ENCODE peak calls at places on chromosome 22, in five cellular contexts. One of them, this sample, is unnamed. For H3K4me1, the result is how much of the 10 kb centered on the place peaks cover.

GRCh38 chr22:25197335-25197734 is 2.3 kb upstream of the CRYBB3 start:
- DNase-seq in cardiac muscle cell: no peak
- DNase-seq in right lobe of liver: no peak
- DNase-seq in lung: no peak
- DNase-seq in pancreas: no peak
- DNase-seq in this sample: no peak

GRCh38 chr22:33823552-33823951 is 96.7 kb downstream of the LARGE1 start:
- DNase-seq in cardiac muscle cell: peak
- DNase-seq in right lobe of liver: no peak
- DNase-seq in lung: no peak
- DNase-seq in pancreas: no peak
- DNase-seq in this sample: no peak

GRCh38 chr22:19704355-19705015 is 9.8 kb upstream of the SEPTIN5 start:
- DNase-seq in cardiac muscle cell: no peak
- DNase-seq in right lobe of liver: no peak
- DNase-seq in lung: no peak
- DNase-seq in pancreas: no peak
- DNase-seq in this sample: no peak

GRCh38 chr22:23904855-23905254 is 10.7 kb downstream of the MIF start:
- DNase-seq in cardiac muscle cell: no peak
- DNase-seq in right lobe of liver: no peak
- DNase-seq in lung: no peak
- DNase-seq in pancreas: no peak
- DNase-seq in this sample: no peak

GRCh38 chr22:44700456-44700855 is 1.5 kb upstream of the PRR5 start:
- DNase-seq in cardiac muscle cell: no peak
- DNase-seq in right lobe of liver: no peak
- DNase-seq in lung: no peak
- DNase-seq in pancreas: no peak
- DNase-seq in this sample: no peak

GRCh38 chr22:46848227-46848626 is 85.8 kb downstream of the TBC1D22A start:
- DNase-seq in cardiac muscle cell: no peak
- DNase-seq in right lobe of liver: no peak
- DNase-seq in lung: peak
- DNase-seq in pancreas: no peak
- DNase-seq in this sample: no peak

GRCh38 chr22:25067851-25068421 is 115.4 kb downstream of the KIAA1671 start:
- DNase-seq in cardiac muscle cell: no peak
- DNase-seq in right lobe of liver: no peak
- DNase-seq in lung: no peak
- DNase-seq in pancreas: no peak
- DNase-seq in this sample: peak

GRCh38 chr22:46612904-46613605 is 7.1 kb upstream of the GRAMD4 start:
- DNase-seq in cardiac muscle cell: no peak
- DNase-seq in right lobe of liver: no peak
- DNase-seq in lung: no peak
- DNase-seq in pancreas: no peak
- DNase-seq in this sample: no peak

GRCh38 chr22:49052023-49052538 is 775.6 kb downstream of the BRD1 start:
- DNase-seq in cardiac muscle cell: peak
- DNase-seq in right lobe of liver: no peak
- DNase-seq in lung: no peak
- DNase-seq in pancreas: no peak
- DNase-seq in this sample: no peak

GRCh38 chr22:45284705-45285305 is at the start of gene UPK3A:
- DNase-seq in cardiac muscle cell: peak
- DNase-seq in right lobe of liver: peak
- DNase-seq in lung: peak
- DNase-seq in pancreas: peak
- DNase-seq in this sample: peak

GRCh38 chr22:46734830-46735453 is 3.1 kb downstream of the CERK start:
- DNase-seq in cardiac muscle cell: no peak
- DNase-seq in right lobe of liver: peak
- DNase-seq in lung: peak
- DNase-seq in pancreas: peak
- DNase-seq in this sample: no peak

GRCh38 chr22:36369004-36369921 is 18.5 kb downstream of the MYH9 start:
- DNase-seq in cardiac muscle cell: no peak
- DNase-seq in right lobe of liver: no peak
- DNase-seq in lung: no peak
- DNase-seq in pancreas: no peak
- DNase-seq in this sample: no peak

GRCh38 chr22:46073683-46074504 is 76.4 kb upstream of the PPARA start:
- DNase-seq in cardiac muscle cell: peak
- DNase-seq in right lobe of liver: peak
- DNase-seq in lung: no peak
- DNase-seq in pancreas: peak
- DNase-seq in this sample: peak

GRCh38 chr22:37420656-37421467 is 6.4 kb downstream of the ELFN2 start:
- DNase-seq in cardiac muscle cell: no peak
- DNase-seq in right lobe of liver: no peak
- DNase-seq in lung: no peak
- DNase-seq in pancreas: no peak
- DNase-seq in this sample: no peak

GRCh38 chr22:19239464-19239863 is 52.1 kb downstream of the CLTCL1 start:
- DNase-seq in cardiac muscle cell: no peak
- DNase-seq in right lobe of liver: no peak
- DNase-seq in lung: no peak
- DNase-seq in pancreas: no peak
- DNase-seq in this sample: no peak

GRCh38 chr22:35540600-35541253 is at the start of gene RASD2:
- DNase-seq in cardiac muscle cell: peak
- DNase-seq in right lobe of liver: no peak
- DNase-seq in lung: no peak
- DNase-seq in pancreas: peak
- DNase-seq in this sample: no peak

GRCh38 chr22:19979712-19980493 is 36.7 kb downstream of the ARVCF start:
- DNase-seq in cardiac muscle cell: no peak
- DNase-seq in right lobe of liver: peak
- DNase-seq in lung: no peak
- DNase-seq in pancreas: no peak
- DNase-seq in this sample: no peak

GRCh38 chr22:47632646-47633045 is 870.2 kb downstream of the TBC1D22A start:
- DNase-seq in cardiac muscle cell: no peak
- DNase-seq in right lobe of liver: no peak
- DNase-seq in lung: peak
- DNase-seq in pancreas: no peak
- DNase-seq in this sample: no peak

GRCh38 chr22:44711701-44712100 is 9.7 kb downstream of the PRR5 start:
- DNase-seq in cardiac muscle cell: no peak
- DNase-seq in right lobe of liver: no peak
- DNase-seq in lung: no peak
- DNase-seq in pancreas: no peak
- DNase-seq in this sample: no peak

DNA sequence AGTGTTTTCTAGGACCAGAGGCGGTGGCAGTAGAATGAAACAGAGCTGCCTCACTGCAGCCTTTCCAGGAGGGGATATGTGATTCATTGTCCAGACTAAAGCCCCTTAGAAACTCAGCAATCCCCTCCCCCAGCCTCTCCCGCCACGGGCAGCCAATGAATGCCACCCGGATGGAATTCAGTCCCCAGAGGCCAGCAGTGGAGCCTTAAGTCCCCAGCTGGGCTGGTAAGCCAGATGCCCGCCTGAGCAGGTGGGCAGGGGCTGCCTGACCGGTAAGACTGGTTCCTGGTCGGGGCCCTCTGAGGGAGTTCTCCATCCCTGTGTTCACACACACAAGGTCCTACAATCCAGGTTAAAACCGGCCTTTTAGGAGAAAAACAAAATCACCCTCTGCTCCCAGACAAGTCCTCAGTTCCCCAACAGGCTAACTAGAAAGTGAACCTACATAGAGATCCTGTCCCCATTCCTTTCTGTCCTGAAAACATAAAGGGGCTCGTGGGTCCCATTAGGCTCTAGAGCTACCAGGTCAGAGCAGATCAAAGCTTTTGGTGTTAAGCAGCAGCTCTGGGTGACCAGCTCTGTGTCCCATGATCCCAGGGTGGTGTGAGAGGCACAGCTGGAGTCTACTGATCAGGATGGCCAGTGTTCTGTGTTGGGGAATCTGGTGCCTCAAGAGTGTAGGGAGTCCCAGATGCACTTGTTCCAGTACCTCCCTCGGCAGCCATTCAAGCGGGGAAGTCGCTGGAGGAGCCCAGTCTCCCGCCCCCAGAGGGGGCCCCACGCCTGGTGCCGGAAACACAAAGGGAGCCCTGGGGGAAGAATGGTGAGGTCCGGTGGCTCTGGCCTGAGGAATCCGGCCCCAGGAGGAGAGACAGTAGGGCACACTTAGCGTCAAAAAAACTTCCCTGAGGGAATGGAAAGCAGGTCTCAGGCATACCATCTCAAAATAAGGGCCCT is 2.6 kb downstream of the PATZ1 start:
- DNase-seq in cardiac muscle cell: peak
- DNase-seq in right lobe of liver: no peak
- DNase-seq in lung: peak
- DNase-seq in pancreas: peak
- DNase-seq in this sample: no peak
- H3K4me1 ChIP-seq in cardiac muscle cell: under half
- H3K4me1 ChIP-seq in right lobe of liver: under half
- H3K4me1 ChIP-seq in lung: under half
- H3K4me1 ChIP-seq in pancreas: under half
- H3K4me1 ChIP-seq in this sample: under half

GRCh38 chr22:27110985-27111451 is 453.6 kb downstream of the MIAT start:
- DNase-seq in cardiac muscle cell: peak
- DNase-seq in right lobe of liver: no peak
- DNase-seq in lung: no peak
- DNase-seq in pancreas: peak
- DNase-seq in this sample: no peak

GRCh38 chr22:27114186-27114585 is 456.8 kb downstream of the MIAT start:
- DNase-seq in cardiac muscle cell: no peak
- DNase-seq in right lobe of liver: no peak
- DNase-seq in lung: no peak
- DNase-seq in pancreas: no peak
- DNase-seq in this sample: no peak

GRCh38 chr22:27112273-27112672 is 454.9 kb downstream of the MIAT start:
- DNase-seq in cardiac muscle cell: no peak
- DNase-seq in right lobe of liver: no peak
- DNase-seq in lung: no peak
- DNase-seq in pancreas: no peak
- DNase-seq in this sample: no peak

GRCh38 chr22:27113211-27114030 is 456.0 kb downstream of the MIAT start:
- DNase-seq in cardiac muscle cell: peak
- DNase-seq in right lobe of liver: no peak
- DNase-seq in lung: peak
- DNase-seq in pancreas: peak
- DNase-seq in this sample: no peak

GRCh38 chr22:27111796-27112195 is 454.4 kb downstream of the MIAT start:
- DNase-seq in cardiac muscle cell: no peak
- DNase-seq in right lobe of liver: no peak
- DNase-seq in lung: no peak
- DNase-seq in pancreas: no peak
- DNase-seq in this sample: no peak
- H3K4me1 ChIP-seq in cardiac muscle cell: under half
- H3K4me1 ChIP-seq in right lobe of liver: under half
- H3K4me1 ChIP-seq in lung: under half
- H3K4me1 ChIP-seq in pancreas: under half
- H3K4me1 ChIP-seq in this sample: under half

DNA sequence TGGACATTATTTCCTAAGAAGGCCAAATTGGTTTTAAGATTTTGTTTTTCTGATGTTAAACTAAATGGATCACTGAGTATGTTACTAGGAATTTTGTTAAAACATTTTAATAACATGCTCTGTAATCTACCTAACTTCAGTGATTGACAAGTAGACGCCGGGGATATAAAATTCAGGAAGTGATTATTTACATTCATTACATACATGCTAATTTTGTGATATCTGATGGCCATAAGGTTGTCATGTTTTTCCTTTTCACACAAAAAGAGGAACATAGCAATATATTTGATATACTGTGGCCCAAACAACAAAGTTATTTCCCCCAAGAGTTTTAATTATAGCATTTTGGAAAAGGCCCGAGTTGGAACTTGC is 12.1 kb downstream of the SCUBE1 start:
- DNase-seq in cardiac muscle cell: no peak
- DNase-seq in right lobe of liver: no peak
- DNase-seq in lung: no peak
- DNase-seq in pancreas: no peak
- DNase-seq in this sample: no peak
- H3K4me1 ChIP-seq in cardiac muscle cell: under half
- H3K4me1 ChIP-seq in right lobe of liver: under half
- H3K4me1 ChIP-seq in lung: under half
- H3K4me1 ChIP-seq in pancreas: under half
- H3K4me1 ChIP-seq in this sample: under half

GRCh38 chr22:50471197-50471847 is 3.5 kb downstream of the SBF1 start:
- DNase-seq in cardiac muscle cell: no peak
- DNase-seq in right lobe of liver: no peak
- DNase-seq in lung: no peak
- DNase-seq in pancreas: no peak
- DNase-seq in this sample: no peak
- H3K4me1 ChIP-seq in cardiac muscle cell: under half
- H3K4me1 ChIP-seq in right lobe of liver: under half
- H3K4me1 ChIP-seq in lung: under half
- H3K4me1 ChIP-seq in pancreas: under half
- H3K4me1 ChIP-seq in this sample: under half

GRCh38 chr22:38700271-38700788 is 413 bp downstream of the JOSD1 start:
- DNase-seq in cardiac muscle cell: peak
- DNase-seq in right lobe of liver: peak
- DNase-seq in lung: peak
- DNase-seq in pancreas: peak
- DNase-seq in this sample: peak

GRCh38 chr22:38700789-38701628 is at the start of gene JOSD1:
- DNase-seq in cardiac muscle cell: peak
- DNase-seq in right lobe of liver: peak
- DNase-seq in lung: peak
- DNase-seq in pancreas: peak
- DNase-seq in this sample: peak

GRCh38 chr22:38699143-38699542 is 1.6 kb downstream of the JOSD1 start:
- DNase-seq in cardiac muscle cell: no peak
- DNase-seq in right lobe of liver: no peak
- DNase-seq in lung: no peak
- DNase-seq in pancreas: no peak
- DNase-seq in this sample: no peak

GRCh38 chr22:38698407-38699094 is 2.2 kb downstream of the JOSD1 start:
- DNase-seq in cardiac muscle cell: no peak
- DNase-seq in right lobe of liver: no peak
- DNase-seq in lung: no peak
- DNase-seq in pancreas: no peak
- DNase-seq in this sample: no peak

GRCh38 chr22:38699784-38700183 is 959 bp downstream of the JOSD1 start:
- DNase-seq in cardiac muscle cell: peak
- DNase-seq in right lobe of liver: no peak
- DNase-seq in lung: no peak
- DNase-seq in pancreas: no peak
- DNase-seq in this sample: no peak
- H3K4me1 ChIP-seq in cardiac muscle cell: under half
- H3K4me1 ChIP-seq in right lobe of liver: under half
- H3K4me1 ChIP-seq in lung: under half
- H3K4me1 ChIP-seq in pancreas: under half
- H3K4me1 ChIP-seq in this sample: under half

DNA sequence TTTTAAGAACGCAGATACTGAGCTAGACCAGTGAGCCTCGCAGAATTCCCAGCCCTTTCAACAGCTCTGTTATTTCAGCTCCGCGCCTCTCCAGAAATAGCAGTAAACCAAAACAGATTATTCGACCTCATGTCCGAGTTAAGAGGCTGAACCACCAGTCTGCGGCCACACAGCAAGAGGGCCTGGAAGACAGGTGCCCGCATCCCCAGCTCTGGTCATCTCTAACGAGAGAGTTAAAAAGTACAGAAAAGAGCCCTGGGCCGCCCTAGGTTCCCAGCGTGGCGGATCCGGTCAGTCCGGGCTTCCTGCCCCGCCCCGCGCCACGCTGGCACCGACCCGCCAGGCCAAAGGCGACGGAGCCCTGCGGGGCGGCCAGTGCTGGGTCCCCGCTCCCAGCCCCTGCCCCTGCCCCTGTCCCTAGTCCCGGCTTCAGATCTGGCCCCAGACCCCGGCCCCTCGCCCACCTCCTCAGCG is 498 bp downstream of the XBP1 start:
- DNase-seq in cardiac muscle cell: peak
- DNase-seq in right lobe of liver: peak
- DNase-seq in lung: peak
- DNase-seq in pancreas: peak
- DNase-seq in this sample: peak
- H3K4me1 ChIP-seq in cardiac muscle cell: under half
- H3K4me1 ChIP-seq in right lobe of liver: under half
- H3K4me1 ChIP-seq in lung: under half
- H3K4me1 ChIP-seq in pancreas: under half
- H3K4me1 ChIP-seq in this sample: under half